ENCODE peak calls at places on chromosomes 5 and 9, in eight cellular contexts. I is lung, J is upper lobe of left lung, Y is keratinocyte, M is mammary epithelial cell, C is cardiac muscle cell, W is colonic mucosa, Z is HCT116. U is an unnamed sample.
A peak's percentile ranks its signal among the peaks of the same experiment; 100 is the strongest.

GRCh38 chr5:148443998-148444397 is 60.2 kb downstream of the FBXO38 start:
- DNase-seq in I (peak; percentile 64), J (peak; percentile 40), Y (no peak), M (peak; percentile 46), C (peak; percentile 81), W (peak; percentile 74), Z (peak; percentile 45), U (peak; percentile 73)

GRCh38 chr9:84371737-84372136 is 31.2 kb upstream of the SLC28A3 start:
- DNase-seq in I (peak; percentile 54), J (peak; percentile 59), Y (no peak), M (peak; percentile 89), C (peak; percentile 98), W (no peak), Z (no peak), U (no peak)

GRCh38 chr5:141821430-141821925 is 56.7 kb downstream of the PCDH1 start:
- DNase-seq in I (no peak), J (no peak), Y (no peak), M (peak; percentile 75), C (peak; percentile 93), W (no peak), Z (peak; percentile 71), U (no peak)

GRCh38 chr5:125081101-125081500 is 334.7 kb upstream of the ZNF608 start:
- DNase-seq in I (no peak), J (no peak), Y (no peak), M (no peak), C (no peak), W (no peak), Z (no peak), U (no peak)

GRCh38 chr9:129656795-129657390 is 8.6 kb upstream of the PRRX2 start:
- DNase-seq in I (no peak), J (no peak), Y (no peak), M (peak; percentile 66), C (no peak), W (no peak), Z (peak; percentile 39), U (no peak)

GRCh38 chr9:96453625-96454024 is 3.7 kb downstream of the HABP4 start:
- DNase-seq in I (no peak), J (no peak), Y (no peak), M (peak; percentile 38), C (peak; percentile 64), W (no peak), Z (no peak), U (no peak)

GRCh38 chr5:17184596-17184995 is 32.8 kb upstream of the BASP1 start:
- DNase-seq in I (no peak), J (no peak), Y (no peak), M (no peak), C (peak; percentile 58), W (no peak), Z (no peak), U (no peak)

GRCh38 chr5:136816327-136816726 is 451.0 kb upstream of the TRPC7 start:
- DNase-seq in I (no peak), J (no peak), Y (no peak), M (no peak), C (no peak), W (no peak), Z (no peak), U (no peak)

GRCh38 chr9:106106396-106106795 is 412.1 kb downstream of the TMEM38B start:
- DNase-seq in I (no peak), J (no peak), Y (no peak), M (peak; percentile 71), C (no peak), W (no peak), Z (no peak), U (no peak)

GRCh38 chr9:121463026-121463827 is 36.4 kb downstream of the GGTA1 start:
- DNase-seq in I (peak; percentile 51), J (peak; percentile 55), Y (no peak), M (no peak), C (peak; percentile 67), W (peak; percentile 43), Z (peak; percentile 6), U (no peak)

GRCh38 chr5:155211764-155212163 is 198.2 kb downstream of the KIF4B start:
- DNase-seq in I (no peak), J (no peak), Y (no peak), M (no peak), C (no peak), W (no peak), Z (no peak), U (no peak)

GRCh38 chr9:4559238-4560182 is 69.2 kb downstream of the SLC1A1 start:
- DNase-seq in I (no peak), J (no peak), Y (no peak), M (no peak), C (no peak), W (no peak), Z (no peak), U (no peak)

GRCh38 chr5:95070453-95070852 is 214.4 kb downstream of the MCTP1 start:
- DNase-seq in I (no peak), J (no peak), Y (no peak), M (no peak), C (no peak), W (no peak), Z (no peak), U (no peak)

GRCh38 chr5:83426855-83427254 is 44.7 kb upstream of the VCAN start:
- DNase-seq in I (no peak), J (no peak), Y (no peak), M (no peak), C (no peak), W (no peak), Z (no peak), U (no peak)

GRCh38 chr9:82489579-82489915 is 501.0 kb downstream of the SPATA31D1 start:
- DNase-seq in I (no peak), J (no peak), Y (peak; percentile 1), M (peak; percentile 44), C (peak; percentile 32), W (no peak), Z (no peak), U (no peak)

GRCh38 chr5:135993894-135994514 is 34.8 kb upstream of the TGFBI start:
- DNase-seq in I (no peak), J (no peak), Y (no peak), M (no peak), C (peak; percentile 72), W (no peak), Z (no peak), U (no peak)

GRCh38 chr5:41406424-41406823 is 104.0 kb downstream of the PLCXD3 start:
- DNase-seq in I (no peak), J (no peak), Y (no peak), M (no peak), C (no peak), W (peak; percentile 20), Z (no peak), U (no peak)

GRCh38 chr9:84145780-84146179 is 165.2 kb downstream of the RMI1 start:
- DNase-seq in I (no peak), J (no peak), Y (no peak), M (no peak), C (no peak), W (no peak), Z (no peak), U (no peak)

GRCh38 chr5:1959231-1959630 is 76.5 kb upstream of the IRX4 start:
- DNase-seq in I (no peak), J (no peak), Y (no peak), M (no peak), C (no peak), W (no peak), Z (no peak), U (no peak)

GRCh38 chr5:10452768-10453331 is 11.2 kb downstream of the ROPN1L start:
- DNase-seq in I (no peak), J (no peak), Y (peak; percentile 62), M (peak; percentile 64), C (peak; percentile 92), W (no peak), Z (peak; percentile 70), U (peak; percentile 18)

GRCh38 chr5:135493406-135494180 is 41.4 kb upstream of the TIFAB start:
- DNase-seq in I (no peak), J (no peak), Y (peak; percentile 87), M (peak; percentile 95), C (peak; percentile 84), W (no peak), Z (peak; percentile 31), U (no peak)

GRCh38 chr5:181127456-181127855 is 3.5 kb downstream of the OR2V1 start:
- DNase-seq in I (no peak), J (no peak), Y (no peak), M (no peak), C (no peak), W (no peak), Z (no peak), U (no peak)

GRCh38 chr9:19233344-19233743 is 2.9 kb downstream of the DENND4C start:
- DNase-seq in I (no peak), J (no peak), Y (no peak), M (no peak), C (no peak), W (no peak), Z (no peak), U (no peak)
- H3K4me3 ChIP-seq in I (no peak overlapping the region), J (no peak overlapping the region), Y (peak overlapping the region; percentile 83), M (peak overlapping the region; percentile 100), C (peak overlapping the region; percentile 75), W (no peak overlapping the region), Z (no peak overlapping the region), U (peak overlapping the region; percentile 98)

GRCh38 chr5:59367791-59368394 is 525.6 kb downstream of the PDE4D start:
- DNase-seq in I (peak; percentile 60), J (peak; percentile 64), Y (peak; percentile 4), M (peak; percentile 44), C (peak; percentile 85), W (peak; percentile 71), Z (peak; percentile 36), U (peak; percentile 5)
- H3K4me1 ChIP-seq in I (no peaks in the 10 kb centered on the region), J (no peaks in the 10 kb centered on the region), Y (no peaks in the 10 kb centered on the region), M (no peaks in the 10 kb centered on the region), C (peaks cover 18% of the 10 kb centered on the region), W (no peaks in the 10 kb centered on the region), Z (no peaks in the 10 kb centered on the region), U (no peaks in the 10 kb centered on the region)

GRCh38 chr5:166699616-166700015 is 1591.8 kb upstream of the WWC1 start:
- DNase-seq in I (no peak), J (no peak), Y (no peak), M (no peak), C (peak; percentile 65), W (no peak), Z (no peak), U (no peak)
- H3K4me3 ChIP-seq in I (no peak overlapping the region), J (no peak overlapping the region), Y (no peak overlapping the region), M (no peak overlapping the region), C (no peak overlapping the region), W (no peak overlapping the region), Z (no peak overlapping the region), U (no peak overlapping the region)

DNA sequence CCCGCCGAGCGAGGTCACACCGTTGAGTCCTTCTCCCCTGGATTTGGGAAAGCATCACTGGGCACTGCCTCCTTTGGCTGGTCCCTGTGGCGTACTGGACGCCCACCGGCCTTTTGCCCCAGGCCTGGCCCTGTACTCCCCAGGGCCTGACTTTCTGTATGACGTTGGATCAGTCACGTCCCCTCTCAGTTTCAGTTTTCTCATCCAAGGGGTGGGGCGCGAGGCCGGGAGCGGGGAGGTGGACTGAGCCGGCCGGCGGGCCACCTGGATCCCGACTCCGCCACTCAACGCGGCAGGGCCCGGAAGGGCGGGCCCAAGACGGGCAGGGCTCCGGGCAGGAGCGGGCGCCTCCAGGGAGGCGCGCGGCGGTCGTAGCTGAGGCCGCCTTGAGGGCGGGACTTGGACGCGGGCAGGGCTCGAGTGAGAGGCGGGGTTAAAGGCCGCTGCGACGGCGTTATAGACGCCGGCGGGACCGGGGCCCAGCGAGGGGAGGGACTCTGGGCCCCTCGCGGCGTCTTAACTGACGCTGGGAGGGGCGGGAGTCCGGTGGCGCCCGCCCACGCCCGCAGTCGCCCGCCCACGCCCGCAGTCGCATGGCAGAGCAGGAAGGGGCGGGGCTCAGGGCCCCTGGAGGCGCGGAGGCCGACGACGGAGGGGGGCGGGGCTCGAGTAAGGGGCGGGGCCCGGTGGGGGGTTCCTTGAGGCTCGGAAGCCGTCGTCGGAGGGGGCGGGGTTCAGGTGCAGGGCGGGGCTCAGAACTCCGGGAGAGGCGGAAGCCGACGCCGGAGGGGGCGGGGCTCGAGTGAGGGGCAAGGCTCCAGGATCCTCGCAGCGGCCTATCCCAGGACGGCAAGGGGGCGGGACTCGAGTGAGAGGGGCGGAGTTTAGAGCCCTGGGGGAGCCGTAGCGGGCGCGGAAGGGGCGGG is 549 bp upstream of the CARD19 start:
- DNase-seq in I (peak; percentile 100), J (peak; percentile 100), Y (peak; percentile 90), M (peak; percentile 97), C (peak; percentile 99), W (peak; percentile 100), Z (peak; percentile 96), U (peak; percentile 100)
- H3K4me1 ChIP-seq in I (peaks cover 35% of the 10 kb centered on the region), J (peaks cover 57% of the 10 kb centered on the region), Y (peaks cover 36% of the 10 kb centered on the region), M (peaks cover 44% of the 10 kb centered on the region), C (peaks cover 9% of the 10 kb centered on the region), W (peaks cover 12% of the 10 kb centered on the region), Z (peaks cover 81% of the 10 kb centered on the region), U (peaks cover 69% of the 10 kb centered on the region)